ENCODE peak calls at places on chromosomes 13 and 19, in four cellular contexts. L is NCI-H2081, P is D721Med, Q is NCI-H510A. B is an unnamed sample.

GRCh38 chr13:73059460-73060250 is 850 bp downstream of the KLF5 start:
- DNase-seq in L (peak; percentile 34), P (no peak), Q (peak; percentile 45), B (no peak)

GRCh38 chr13:81058211-81058915 is 717.4 kb upstream of the SPRY2 start:
- DNase-seq in L (no peak), P (no peak), Q (no peak), B (no peak)

GRCh38 chr13:48908381-48909087 is 67.2 kb upstream of the FNDC3A start:
- DNase-seq in L (no peak), P (no peak), Q (no peak), B (no peak)

GRCh38 chr19:55526216-55527196 is 10.4 kb downstream of the SBK2 start:
- DNase-seq in L (peak; percentile 84), P (no peak), Q (peak; percentile 70), B (no peak)

GRCh38 chr19:49911381-49912145 is 14.9 kb upstream of the IL4I1 start:
- DNase-seq in L (no peak), P (no peak), Q (no peak), B (no peak)

GRCh38 chr19:41821003-41821735 is 23.3 kb downstream of the LYPD4 start:
- DNase-seq in L (peak; percentile 75), P (peak; percentile 50), Q (peak; percentile 66), B (no peak)

GRCh38 chr13:24613755-24614154 is 66.5 kb upstream of the ATP12A start:
- DNase-seq in L (no peak), P (no peak), Q (no peak), B (peak; percentile 82)

GRCh38 chr13:47087841-47088240 is 191.0 kb upstream of the HTR2A start:
- DNase-seq in L (no peak), P (no peak), Q (no peak), B (no peak)

GRCh38 chr13:55571237-55571867 is 1569.4 kb upstream of the PRR20A start:
- DNase-seq in L (no peak), P (no peak), Q (no peak), B (no peak)

B was measured in lower leg skin.